ENCODE peak calls at places on chromosomes 3 and 15, in five cellular contexts. H is H4, G is K562, P is germinal center, V is activated T-helper 1 cell treated with Interleukin-2 at 50 U/mL for 16 hours. I is an unnamed sample.
A peak's percentile ranks its signal among the peaks of the same experiment; 100 is the strongest.

GRCh38 chr15:77107531-77108355 is 36.8 kb upstream of the TSPAN3 start:
- DNase-seq in V (no peak), G (peak; percentile 49), P (peak; percentile 46), H (peak; percentile 36), I (peak; percentile 61)

GRCh38 chr3:9646800-9647152 is 2.5 kb upstream of the MTMR14 start:
- DNase-seq in H (no peak), P (no peak), G (no peak), V (no peak), I (no peak)

GRCh38 chr3:28104896-28105554 is 136.4 kb upstream of the CMC1 start:
- DNase-seq in H (no peak), P (no peak), G (no peak), V (no peak), I (no peak)

GRCh38 chr15:82315519-82316246 is 33.6 kb downstream of the GOLGA6L10 start:
- DNase-seq in P (no peak), V (no peak), H (no peak), G (no peak), I (no peak)

GRCh38 chr15:75360856-75361255 is 7.6 kb downstream of the MAN2C1 start:
- DNase-seq in V (no peak), G (no peak), H (no peak), P (no peak), I (no peak)

GRCh38 chr15:23538657-23539056 is 26.8 kb upstream of the MKRN3 start:
- DNase-seq in G (no peak), H (no peak), P (no peak), V (no peak), I (no peak)

GRCh38 chr3:118128886-118129285 is 905.8 kb downstream of the IGSF11 start:
- DNase-seq in H (no peak), G (no peak), V (no peak), P (no peak), I (peak; percentile 12)

GRCh38 chr15:69807752-69808151 is 290.0 kb downstream of the TLE3 start:
- DNase-seq in P (no peak), V (no peak), H (peak; percentile 47), G (no peak), I (no peak)

GRCh38 chr3:52606373-52607085 is 70.1 kb downstream of the UQCC5 start:
- DNase-seq in H (peak; percentile 27), P (no peak), G (peak; percentile 5), V (no peak), I (peak; percentile 5)

GRCh38 chr3:133868758-133869429 is 26.8 kb downstream of the RAB6B start:
- DNase-seq in P (no peak), H (no peak), V (no peak), G (no peak), I (no peak)

GRCh38 chr3:27345493-27345892 is 23.7 kb downstream of the NEK10 start:
- DNase-seq in V (no peak), P (no peak), G (no peak), H (no peak), I (no peak)

GRCh38 chr3:5022966-5023776 is 43.9 kb downstream of the BHLHE40 start:
- DNase-seq in G (peak; percentile 87), H (peak; percentile 95), P (no peak), V (no peak), I (peak; percentile 89)

GRCh38 chr15:79635149-79635771 is 203.1 kb downstream of the MINAR1 start:
- DNase-seq in V (no peak), G (no peak), H (no peak), P (no peak), I (no peak)

GRCh38 chr3:158991146-158991705 is 189.4 kb downstream of the MFSD1 start:
- DNase-seq in V (no peak), G (no peak), P (no peak), H (peak; percentile 52), I (no peak)

GRCh38 chr3:100299031-100299430 is 35.5 kb upstream of the NIT2 start:
- DNase-seq in V (no peak), H (no peak), G (no peak), P (no peak), I (no peak)

GRCh38 chr3:197258168-197258755 is 40.1 kb downstream of the DLG1 start:
- DNase-seq in V (no peak), P (no peak), G (no peak), H (no peak), I (no peak)

GRCh38 chr15:69474291-69474690 is 21.7 kb downstream of the RPLP1 start:
- DNase-seq in G (no peak), V (no peak), P (no peak), H (no peak), I (no peak)

GRCh38 chr3:44825264-44825925 is 36.3 kb upstream of the TMEM42 start:
- DNase-seq in H (no peak), P (no peak), G (no peak), V (no peak), I (peak; percentile 73)

GRCh38 chr15:54462511-54462913 is 484.3 kb downstream of the UNC13C start:
- DNase-seq in P (no peak), G (no peak), V (no peak), H (no peak), I (no peak)

GRCh38 chr3:179452166-179452544 is 885 bp upstream of the GNB4 start:
- DNase-seq in V (no peak), G (peak; percentile 26), H (peak; percentile 43), P (no peak), I (peak; percentile 52)

GRCh38 chr3:16521580-16521941 is 8.1 kb upstream of the RFTN1 start:
- DNase-seq in P (no peak), G (no peak), H (no peak), V (no peak), I (no peak)

GRCh38 chr15:77464129-77464865 is 43.6 kb downstream of the HMG20A start:
- DNase-seq in H (no peak), V (no peak), P (no peak), G (no peak), I (no peak)

GRCh38 chr3:145892869-145893268 is 268.1 kb downstream of the PLOD2 start:
- DNase-seq in P (no peak), V (no peak), H (no peak), G (no peak), I (no peak)

GRCh38 chr3:48856469-48856868 is 8.8 kb upstream of the PRKAR2A start:
- DNase-seq in H (no peak), G (no peak), P (no peak), V (no peak), I (no peak)

GRCh38 chr3:38925351-38925750 is 109.3 kb upstream of the SCN10A start:
- DNase-seq in H (no peak), G (no peak), V (no peak), P (no peak), I (no peak)

GRCh38 chr3:46901061-46901460 is 23.5 kb downstream of the PTH1R start:
- DNase-seq in P (no peak), H (no peak), V (no peak), G (no peak), I (no peak)

GRCh38 chr15:37678124-37678523 is 256.3 kb upstream of the TMCO5A start:
- DNase-seq in G (no peak), P (no peak), H (no peak), V (no peak), I (no peak)

GRCh38 chr3:17945018-17945798 is 202.8 kb upstream of the TBC1D5 start:
- DNase-seq in P (no peak), G (no peak), H (no peak), V (no peak), I (no peak)

GRCh38 chr3:128547368-128547987 is 54.5 kb upstream of the GATA2 start:
- DNase-seq in G (peak; percentile 81), P (no peak), V (no peak), H (peak; percentile 51), I (peak; percentile 56)

GRCh38 chr3:165206454-165207266 is 10.5 kb upstream of the SLITRK3 start:
- DNase-seq in P (peak; percentile 20), V (no peak), G (peak; percentile 39), H (peak; percentile 84), I (peak; percentile 70)

GRCh38 chr3:153161138-153161713 is 800 bp upstream of the RAP2B start:
- DNase-seq in H (peak; percentile 100), V (peak; percentile 84), G (peak; percentile 98), P (peak; percentile 97), I (peak; percentile 97)

GRCh38 chr3:150365132-150365604 is 42.9 kb upstream of the TSC22D2 start:
- DNase-seq in H (peak; percentile 89), G (peak; percentile 39), V (no peak), P (no peak), I (no peak)

GRCh38 chr15:77870195-77871065 is 207.1 kb downstream of the TBC1D2B start:
- DNase-seq in H (peak; percentile 44), V (no peak), G (peak; percentile 68), P (peak; percentile 51), I (peak; percentile 78)

GRCh38 chr3:134364061-134364935 is 9.9 kb downstream of the AMOTL2 start:
- DNase-seq in P (no peak), G (peak; percentile 26), V (no peak), H (peak; percentile 94), I (peak; percentile 95)

GRCh38 chr15:55586808-55587207 is 1.3 kb downstream of the PYGO1 start:
- DNase-seq in H (no peak), V (no peak), G (no peak), P (no peak), I (no peak)